ENCODE peak calls at places on chromosomes 4 and X, in five cellular contexts. A is HFF-Myc; D is right lobe of liver; I is kidney; C is CD4-positive, alpha-beta memory T cell. F is an unnamed sample.

GRCh38 chrX:776529-777230 is 146.1 kb downstream of the SHOX start:
- DNase-seq in A (no peak), D (no peak), I (no peak), C (no peak), F (no peak)

GRCh38 chr4:75769044-75769443 is 44.7 kb downstream of the USO1 start:
- DNase-seq in A (no peak), D (no peak), I (no peak), C (no peak), F (no peak)

GRCh38 chrX:55640854-55641253 is 17.7 kb downstream of the FOXR2 start:
- DNase-seq in A (no peak), D (no peak), I (no peak), C (no peak), F (no peak)

GRCh38 chr4:107843394-107843793 is 18.7 kb downstream of the SGMS2 start:
- DNase-seq in A (no peak), D (no peak), I (no peak), C (no peak), F (no peak)

GRCh38 chrX:11381464-11381863 is 88.3 kb downstream of the AMELX start:
- DNase-seq in A (peak), D (no peak), I (no peak), C (no peak), F (peak)

GRCh38 chrX:69991685-69992084 is 58.1 kb downstream of the AWAT2 start:
- DNase-seq in A (no peak), D (no peak), I (no peak), C (no peak), F (no peak)

GRCh38 chr4:33831667-33832066 is 2412.6 kb downstream of the ARAP2 start:
- DNase-seq in A (no peak), D (no peak), I (no peak), C (no peak), F (no peak)

GRCh38 chr4:184408021-184408710 is 66.2 kb downstream of the IRF2 start:
- DNase-seq in A (peak), D (no peak), I (no peak), C (no peak), F (no peak)

GRCh38 chrX:34563061-34563460 is 94.0 kb downstream of the TMEM47 start:
- DNase-seq in A (no peak), D (no peak), I (no peak), C (no peak), F (no peak)

GRCh38 chr4:31518796-31519250 is 798.7 kb downstream of the PCDH7 start:
- DNase-seq in A (no peak), D (no peak), I (no peak), C (peak), F (no peak)

GRCh38 chr4:184123009-184123408 is 94.7 kb downstream of the ENPP6 start:
- DNase-seq in A (no peak), D (no peak), I (no peak), C (no peak), F (no peak)

GRCh38 chr4:150938417-150938816 is 76.7 kb downstream of the LRBA start:
- DNase-seq in A (no peak), D (no peak), I (no peak), C (no peak), F (peak)

GRCh38 chrX:40552768-40553167 is 28.0 kb upstream of the ATP6AP2 start:
- DNase-seq in A (no peak), D (no peak), I (no peak), C (no peak), F (no peak)

GRCh38 chrX:73127700-73128241 is 48.5 kb upstream of the PABPC1L2A start:
- DNase-seq in A (no peak), D (no peak), I (peak), C (no peak), F (peak)

GRCh38 chr4:67160409-67160808 is 384.9 kb downstream of the CENPC start:
- DNase-seq in A (no peak), D (no peak), I (no peak), C (no peak), F (no peak)

GRCh38 chrX:119942831-119943184 is 743 bp downstream of the NKAP start:
- DNase-seq in A (no peak), D (no peak), I (no peak), C (no peak), F (no peak)

GRCh38 chrX:54182194-54182863 is 725 bp downstream of the FAM120C start:
- DNase-seq in A (no peak), D (peak), I (peak), C (peak), F (no peak)

GRCh38 chr4:7260569-7260968 is 68.2 kb downstream of the SORCS2 start:
- DNase-seq in A (no peak), D (no peak), I (peak), C (no peak), F (no peak)

GRCh38 chrX:18415386-18415785 is 10.0 kb upstream of the CDKL5 start:
- DNase-seq in A (no peak), D (no peak), I (no peak), C (no peak), F (no peak)

GRCh38 chr4:66187175-66187720 is 517.0 kb upstream of the EPHA5 start:
- DNase-seq in A (no peak), D (no peak), I (no peak), C (no peak), F (no peak)

GRCh38 chr4:143667461-143667860 is 33.0 kb downstream of the FREM3 start:
- DNase-seq in A (no peak), D (no peak), I (no peak), C (no peak), F (no peak)

GRCh38 chrX:115023139-115023538 is 5.7 kb upstream of the IL13RA2 start:
- DNase-seq in A (peak), D (no peak), I (no peak), C (no peak), F (no peak)

GRCh38 chr4:185212566-185212965 is 3.2 kb downstream of the SNX25 start:
- DNase-seq in A (no peak), D (no peak), I (no peak), C (no peak), F (no peak)

GRCh38 chr4:7872264-7872771 is 67.3 kb downstream of the AFAP1 start:
- DNase-seq in A (peak), D (no peak), I (no peak), C (no peak), F (no peak)

GRCh38 chrX:39709364-39709763 is 388.4 kb downstream of the BCOR start:
- DNase-seq in A (no peak), D (no peak), I (no peak), C (no peak), F (no peak)

GRCh38 chr4:156528216-156528615 is 443.4 kb downstream of the PDGFC start:
- DNase-seq in A (no peak), D (no peak), I (no peak), C (no peak), F (no peak)

GRCh38 chrX:2642791-2643190 is 48.3 kb upstream of the CD99 start:
- DNase-seq in A (no peak), D (no peak), I (no peak), C (no peak), F (no peak)

GRCh38 chrX:53682885-53683555 is 3.5 kb downstream of the HUWE1 start:
- DNase-seq in A (no peak), D (no peak), I (no peak), C (peak), F (no peak)

GRCh38 chrX:47900833-47901232 is 64.1 kb downstream of the ZNF81 start:
- DNase-seq in A (no peak), D (no peak), I (no peak), C (no peak), F (no peak)

GRCh38 chr4:94595880-94596483 is 144.2 kb downstream of the PDLIM5 start:
- DNase-seq in A (peak), D (no peak), I (no peak), C (no peak), F (no peak)

GRCh38 chr4:23333946-23334878 is 555.6 kb downstream of the PPARGC1A start:
- DNase-seq in A (peak), D (no peak), I (no peak), C (peak), F (peak)

GRCh38 chr4:25448379-25449109 is 71.5 kb downstream of the ANAPC4 start:
- DNase-seq in A (peak), D (no peak), I (no peak), C (no peak), F (no peak)

GRCh38 chrX:50495616-50496015 is 25.0 kb upstream of the DGKK start:
- DNase-seq in A (no peak), D (no peak), I (no peak), C (no peak), F (no peak)

GRCh38 chr4:7818676-7819041 is 121.0 kb downstream of the AFAP1 start:
- DNase-seq in A (no peak), D (no peak), I (no peak), C (no peak), F (no peak)

GRCh38 chr4:107034091-107034698 is 1.9 kb downstream of the DKK2 start:
- DNase-seq in A (no peak), D (no peak), I (peak), C (no peak), F (no peak)

GRCh38 chr4:3879681-3880594 is 113.8 kb downstream of the ADRA2C start:
- DNase-seq in A (no peak), D (no peak), I (no peak), C (no peak), F (no peak)
- H3K4me3 ChIP-seq in A (no peak), D (no peak), I (no peak), C (no peak), F (no peak)

GRCh38 chrX:106484233-106484632 is 127.5 kb upstream of the RADX start:
- DNase-seq in A (no peak), D (no peak), I (no peak), C (peak), F (no peak)
- H3K4me3 ChIP-seq in A (no peak), D (no peak), I (no peak), C (peak), F (no peak)

DNA sequence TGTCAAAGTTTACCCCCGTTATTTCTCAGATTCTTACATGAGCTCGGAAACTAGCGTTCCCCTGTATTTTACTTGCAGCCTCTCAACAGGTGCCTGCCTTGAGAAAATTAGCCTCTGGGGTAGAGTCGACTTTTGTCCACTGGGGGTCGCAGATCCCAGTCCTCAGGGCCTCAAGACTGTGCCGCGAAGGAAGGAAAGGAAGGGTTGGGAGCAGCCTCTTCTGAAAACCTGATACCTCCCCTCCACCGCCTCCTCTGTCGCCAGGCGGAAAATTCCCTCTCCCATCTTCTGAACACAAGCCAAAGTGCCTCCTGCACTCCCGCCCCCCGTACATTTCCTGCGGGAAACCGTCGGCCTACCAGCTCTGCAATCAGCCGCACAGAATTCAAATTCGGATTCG is 44.4 kb upstream of the TMSB15B start:
- DNase-seq in A (no peak), D (no peak), I (no peak), C (peak), F (no peak)
- H3K4me3 ChIP-seq in A (peak), D (no peak), I (peak), C (peak), F (peak)

DNA sequence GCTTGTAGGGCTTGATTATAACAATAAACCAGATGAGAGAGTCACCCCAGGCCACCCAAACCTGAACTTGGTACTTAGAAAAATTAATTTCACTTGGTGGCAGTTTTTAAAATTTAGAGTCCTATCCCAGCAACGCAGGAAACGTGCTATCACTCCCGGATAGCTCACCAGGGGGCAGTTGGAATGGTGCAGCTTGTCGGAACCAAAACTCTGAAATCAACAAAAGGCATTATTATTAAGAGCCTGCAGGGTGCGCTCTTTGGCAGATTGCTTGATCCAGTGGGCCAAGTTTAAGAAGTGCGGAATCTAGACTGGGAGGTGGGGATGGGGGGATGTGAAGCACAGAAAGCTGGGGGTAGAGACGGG is 2.4 kb downstream of the FRAS1 start:
- DNase-seq in A (peak), D (peak), I (no peak), C (no peak), F (peak)
- H3K4me3 ChIP-seq in A (peak), D (peak), I (peak), C (no peak), F (peak)

F was measured in iPS DF 6.9.